ENCODE peak calls at places on chromosome 16, in five cellular contexts. O, T, E, X and A are unnamed samples.
A peak's percentile ranks its signal among the peaks of the same experiment; 100 is the strongest.

GRCh38 chr16:51225902-51226301 is 74.8 kb upstream of the SALL1 start:
- DNase-seq in T (no peak), X (no peak), O (no peak), E (no peak), A (no peak)

GRCh38 chr16:717651-718245 is 2.8 kb downstream of the METRN start:
- DNase-seq in O (no peak), T (no peak), X (no peak), E (no peak), A (no peak)

GRCh38 chr16:12538667-12539081 is 265.0 kb downstream of the CPPED1 start:
- DNase-seq in E (peak; percentile 31), T (no peak), O (no peak), X (no peak), A (no peak)

GRCh38 chr16:35908942-35909341 is 2449.5 kb downstream of the TP53TG3F start:
- DNase-seq in O (peak; percentile 4), X (no peak), E (peak; percentile 1), T (no peak), A (peak; percentile 16)

GRCh38 chr16:66720766-66721165 is 24.2 kb upstream of the CMTM4 start:
- DNase-seq in X (no peak), O (no peak), E (no peak), T (peak; percentile 41), A (no peak)

GRCh38 chr16:31414706-31415105 is 13.5 kb downstream of the COX6A2 start:
- DNase-seq in X (no peak), O (no peak), T (no peak), E (no peak), A (no peak)

GRCh38 chr16:70267516-70267915 is 15.8 kb upstream of the EXOSC6 start:
- DNase-seq in E (peak; percentile 70), T (peak; percentile 55), X (no peak), O (peak; percentile 67), A (peak; percentile 36)

GRCh38 chr16:2090819-2091721 is 43.3 kb downstream of the TSC2 start:
- DNase-seq in T (no peak), X (no peak), O (peak; percentile 66), E (peak; percentile 75), A (peak; percentile 80)

GRCh38 chr16:86722970-86723369 is 144.6 kb downstream of the FOXL1 start:
- DNase-seq in T (peak; percentile 50), E (no peak), X (no peak), O (no peak), A (no peak)

GRCh38 chr16:50274771-50275415 is 8.5 kb downstream of the ADCY7 start:
- DNase-seq in E (no peak), O (no peak), X (no peak), T (no peak), A (no peak)

GRCh38 chr16:30046178-30046577 is 15.1 kb upstream of the TLCD3B start:
- DNase-seq in O (no peak), E (no peak), X (no peak), T (no peak), A (no peak)

GRCh38 chr16:87056551-87056950 is 260.6 kb downstream of the C16orf95 start:
- DNase-seq in O (no peak), X (no peak), E (no peak), T (no peak), A (no peak)

GRCh38 chr16:2194852-2195315 is 1.5 kb downstream of the CASKIN1 start:
- DNase-seq in O (peak; percentile 82), T (peak; percentile 39), E (peak; percentile 74), X (peak; percentile 11), A (no peak)

GRCh38 chr16:83109736-83110135 is 483.0 kb downstream of the CDH13 start:
- DNase-seq in X (no peak), E (no peak), T (no peak), O (no peak), A (no peak)

GRCh38 chr16:21260870-21261791 is 17.0 kb downstream of the CRYM start:
- DNase-seq in X (no peak), E (no peak), O (peak; percentile 89), T (peak; percentile 94), A (peak; percentile 90)

GRCh38 chr16:27802664-27803450 is 252.9 kb downstream of the KATNIP start:
- DNase-seq in T (no peak), X (no peak), E (no peak), O (no peak), A (no peak)
- TF ChIP-seq RCOR1 in T (no peak), X (no peak), E (no peak), O (no peak), A (no peak)

DNA sequence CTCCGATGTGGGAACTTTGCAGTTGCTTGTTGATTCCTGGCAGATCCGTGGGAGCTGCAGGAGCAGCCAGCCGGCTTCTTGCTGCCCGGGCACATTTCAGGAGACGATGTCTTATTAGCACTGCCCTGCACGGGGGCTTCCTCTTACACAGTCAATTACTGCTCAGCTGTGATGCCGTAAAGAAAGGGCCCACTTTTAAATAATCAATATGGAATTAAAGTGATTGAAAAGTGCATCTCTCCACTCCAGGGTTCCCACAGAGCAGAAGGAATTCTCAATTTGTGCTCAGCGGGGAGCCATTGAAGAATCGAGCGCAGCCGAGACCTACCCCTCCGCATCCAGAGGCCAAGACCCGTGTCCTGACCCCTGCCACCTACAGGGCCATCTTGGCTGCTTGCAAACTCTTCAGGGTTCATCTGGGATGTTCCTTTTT is 399.4 kb upstream of the C16orf82 start:
- DNase-seq in X (no peak), T (no peak), E (no peak), O (no peak), A (no peak)
- TF ChIP-seq RCOR1 in X (no peak), T (no peak), E (no peak), O (no peak), A (no peak)

GRCh38 chr16:81140930-81141780 is 45.0 kb upstream of the GCSH start:
- DNase-seq in O (peak; percentile 61), X (no peak), T (no peak), E (no peak), A (peak; percentile 61)
- TF ChIP-seq RCOR1 in O (no peak), X (no peak), T (no peak), E (no peak), A (no peak)

GRCh38 chr16:28990375-28991040 is 5.7 kb downstream of the LAT start:
- DNase-seq in E (no peak), T (no peak), X (no peak), O (no peak), A (no peak)
- TF ChIP-seq RCOR1 in E (no peak), T (no peak), X (no peak), O (no peak), A (no peak)

DNA sequence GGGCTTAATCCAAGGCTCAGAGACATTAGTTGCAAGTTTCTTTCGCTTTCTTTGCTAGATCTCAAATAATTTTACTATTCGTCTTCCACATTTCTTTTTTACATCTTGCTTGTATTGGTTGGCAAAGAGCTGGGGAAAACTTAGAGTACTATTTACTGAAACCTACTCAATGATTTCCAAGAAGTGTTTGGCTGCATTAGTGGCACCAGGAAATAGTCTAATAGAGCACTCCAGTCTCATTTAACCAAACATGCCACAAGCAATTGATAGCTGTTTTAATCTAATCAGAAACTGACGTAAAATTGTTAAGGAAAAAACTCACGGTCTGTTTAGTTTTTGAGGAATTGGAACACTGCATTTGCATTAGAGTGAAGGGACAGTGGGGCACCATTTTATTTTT is 29.0 kb downstream of the NUP93 start:
- DNase-seq in O (no peak), X (no peak), T (no peak), E (no peak), A (no peak)
- TF ChIP-seq RCOR1 in O (no peak), X (no peak), T (no peak), E (no peak), A (no peak)

DNA sequence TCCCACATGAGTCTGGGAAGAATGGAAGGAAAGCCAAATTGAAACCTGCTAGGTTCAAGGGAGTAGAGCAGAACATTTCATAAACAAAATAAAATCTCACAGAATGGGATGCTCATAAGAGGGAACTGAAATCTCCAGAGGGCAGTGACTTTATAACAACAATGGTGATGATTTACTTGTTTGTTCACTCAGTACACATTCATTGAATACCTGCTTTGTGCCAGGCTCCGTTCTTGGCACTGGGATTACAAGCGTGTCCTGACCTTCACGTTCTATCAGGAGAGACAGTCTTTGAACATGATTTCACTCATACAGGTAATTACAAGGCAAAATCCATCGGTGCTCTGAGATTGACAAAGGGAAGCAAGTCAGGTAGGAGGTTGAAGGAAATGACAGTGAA is 356.3 kb downstream of the HAPSTR1 start:
- DNase-seq in E (no peak), O (no peak), X (no peak), T (no peak), A (no peak)
- TF ChIP-seq RCOR1 in E (no peak), O (no peak), X (no peak), T (no peak), A (no peak)

GRCh38 chr16:82070656-82071369 is 35.8 kb downstream of the HSD17B2 start:
- DNase-seq in X (no peak), O (peak; percentile 6), T (peak; percentile 56), E (no peak), A (no peak)
- TF ChIP-seq RCOR1 in X (no peak), O (no peak), T (no peak), E (no peak), A (no peak)

GRCh38 chr16:68704232-68704867 is 32.7 kb upstream of the CDH1 start:
- DNase-seq in E (peak; percentile 85), O (peak; percentile 89), X (no peak), T (peak; percentile 48), A (peak; percentile 75)

GRCh38 chr16:68711421-68712139 is 25.5 kb upstream of the CDH1 start:
- DNase-seq in X (no peak), O (no peak), E (no peak), T (no peak), A (peak; percentile 3)

GRCh38 chr16:68713430-68713829 is 23.7 kb upstream of the CDH1 start:
- DNase-seq in X (no peak), E (no peak), T (no peak), O (no peak), A (no peak)

GRCh38 chr16:68707341-68708152 is 29.5 kb upstream of the CDH1 start:
- DNase-seq in E (no peak), T (no peak), O (peak; percentile 89), X (no peak), A (peak; percentile 63)
- TF ChIP-seq RCOR1 in E (no peak), T (no peak), O (no peak), X (no peak), A (no peak)

GRCh38 chr16:24838554-24839266 is 7.1 kb upstream of the SLC5A11 start:
- DNase-seq in X (no peak), E (no peak), O (peak; percentile 80), T (peak; percentile 70), A (peak; percentile 92)
- TF ChIP-seq RCOR1 in X (no peak), E (no peak), O (no peak), T (no peak), A (peak; percentile 94)

DNA sequence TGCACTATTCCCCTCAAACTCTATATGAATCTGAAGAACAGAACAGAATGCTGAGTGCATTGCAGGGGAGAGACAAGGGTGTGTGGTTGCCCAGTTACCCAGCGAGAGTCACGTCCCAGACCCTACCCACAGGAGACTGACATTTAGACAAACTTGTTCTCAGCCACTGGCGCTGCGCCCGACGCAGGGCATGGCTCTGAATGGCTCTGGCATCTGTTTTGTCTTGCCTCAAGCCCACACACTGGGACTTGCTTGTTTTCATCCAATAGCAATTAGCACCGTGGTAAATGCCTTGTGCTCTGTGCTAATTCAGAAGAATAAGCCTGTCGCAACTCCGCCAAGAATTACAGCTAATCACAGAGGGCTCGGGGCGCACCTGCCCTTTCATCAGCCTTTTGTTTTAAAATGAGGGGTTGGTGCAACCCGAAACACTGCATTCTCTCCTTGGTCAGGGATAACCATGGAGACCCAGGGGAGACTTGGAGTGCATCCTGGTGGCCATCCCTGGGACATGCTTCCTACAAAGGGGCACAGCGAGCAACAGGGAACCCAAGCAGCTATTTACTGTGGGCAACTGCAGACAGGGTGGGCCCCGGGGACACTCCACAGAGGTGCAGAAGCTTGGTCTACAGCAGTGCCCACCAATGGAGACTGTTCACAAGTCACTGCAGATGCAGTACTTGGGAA is 220.5 kb upstream of the ZFHX3 start:
- DNase-seq in E (peak; percentile 46), X (no peak), O (peak; percentile 11), T (peak; percentile 16), A (no peak)
- TF ChIP-seq RCOR1 in E (no peak), X (no peak), O (no peak), T (no peak), A (no peak)